ENCODE peak calls at places on chromosomes 16 and 17, in ten cellular contexts. N is heart left ventricle, U is A549, Z is fibroblast of mammary gland, C is AG09309, W is BJ, M is fibroblast of lung, R is foreskin fibroblast, D is cardiac muscle cell, P is choroid plexus epithelial cell. I is an unnamed sample.

GRCh38 chr17:7486181-7486580 is 2.0 kb downstream of the POLR2A start:
- DNase-seq in N (no peak), U (no peak), Z (peak; percentile 81), C (no peak), W (peak; percentile 42), M (peak; percentile 47), R (peak; percentile 62), D (no peak), P (peak; percentile 47), I (no peak)

GRCh38 chr17:43766413-43767052 is 7.9 kb upstream of the SOST start:
- DNase-seq in N (peak; percentile 66), U (peak; percentile 76), Z (peak; percentile 60), C (no peak), W (no peak), M (peak; percentile 28), R (peak; percentile 35), D (peak; percentile 72), P (peak; percentile 71), I (no peak)

GRCh38 chr17:69961488-69962145 is 113.4 kb upstream of the KCNJ16 start:
- DNase-seq in N (peak; percentile 55), U (no peak), Z (no peak), C (no peak), W (no peak), M (no peak), R (no peak), D (no peak), P (peak; percentile 45), I (no peak)

GRCh38 chr16:24309222-24309905 is 53.2 kb downstream of the CACNG3 start:
- DNase-seq in N (no peak), U (peak; percentile 63), Z (peak; percentile 25), C (no peak), W (no peak), M (peak; percentile 67), R (peak; percentile 0), D (no peak), P (peak; percentile 10), I (no peak)

GRCh38 chr17:63622571-63623390 is 564 bp downstream of the MAP3K3 start:
- DNase-seq in N (peak; percentile 83), U (peak; percentile 65), Z (peak; percentile 54), C (no peak), W (no peak), M (peak; percentile 63), R (peak; percentile 50), D (peak; percentile 83), P (peak; percentile 57), I (no peak)

GRCh38 chr16:28974007-28974436 is 556 bp upstream of the SPNS1 start:
- DNase-seq in N (peak; percentile 59), U (peak; percentile 73), Z (peak; percentile 76), C (peak; percentile 7), W (peak; percentile 7), M (peak; percentile 52), R (peak; percentile 53), D (peak; percentile 85), P (peak; percentile 73), I (no peak)

GRCh38 chr16:14370736-14371234 is 259.3 kb downstream of the PARN start:
- DNase-seq in N (no peak), U (no peak), Z (no peak), C (no peak), W (no peak), M (no peak), R (no peak), D (no peak), P (no peak), I (no peak)

GRCh38 chr17:53227514-53227913 is 595.2 kb upstream of the KIF2B start:
- DNase-seq in N (no peak), U (no peak), Z (no peak), C (no peak), W (no peak), M (no peak), R (no peak), D (no peak), P (no peak), I (no peak)

GRCh38 chr17:39152134-39152884 is 872 bp upstream of the PLXDC1 start:
- DNase-seq in N (peak; percentile 66), U (no peak), Z (no peak), C (no peak), W (no peak), M (no peak), R (no peak), D (peak; percentile 56), P (no peak), I (no peak)

GRCh38 chr17:42275527-42276358 is 448 bp downstream of the STAT5B start:
- DNase-seq in N (peak; percentile 42), U (no peak), Z (no peak), C (no peak), W (no peak), M (peak; percentile 56), R (no peak), D (peak; percentile 78), P (peak; percentile 52), I (no peak)

GRCh38 chr17:16937431-16937830 is 34.5 kb downstream of the TNFRSF13B start:
- DNase-seq in N (no peak), U (no peak), Z (no peak), C (no peak), W (no peak), M (no peak), R (no peak), D (no peak), P (no peak), I (no peak)

GRCh38 chr16:1938910-1939309 is 4.1 kb downstream of the MSRB1 start:
- DNase-seq in N (no peak), U (no peak), Z (no peak), C (no peak), W (no peak), M (no peak), R (no peak), D (no peak), P (no peak), I (no peak)

GRCh38 chr17:59815965-59816364 is 76.8 kb downstream of the TUBD1 start:
- DNase-seq in N (no peak), U (no peak), Z (peak; percentile 66), C (no peak), W (no peak), M (peak; percentile 38), R (no peak), D (no peak), P (peak; percentile 71), I (no peak)

GRCh38 chr17:45668316-45668715 is 115.8 kb upstream of the CRHR1 start:
- DNase-seq in N (no peak), U (no peak), Z (no peak), C (no peak), W (no peak), M (no peak), R (no peak), D (no peak), P (no peak), I (no peak)

GRCh38 chr16:54150861-54151260 is 135.7 kb downstream of the IRX3 start:
- DNase-seq in N (no peak), U (no peak), Z (no peak), C (no peak), W (no peak), M (no peak), R (no peak), D (no peak), P (no peak), I (no peak)

GRCh38 chr16:71676236-71676635 is 48.3 kb downstream of the PHLPP2 start:
- DNase-seq in N (no peak), U (no peak), Z (no peak), C (no peak), W (no peak), M (no peak), R (no peak), D (no peak), P (no peak), I (no peak)

GRCh38 chr16:80711406-80711805 is 93.0 kb downstream of the CDYL2 start:
- DNase-seq in N (no peak), U (no peak), Z (no peak), C (no peak), W (no peak), M (no peak), R (no peak), D (no peak), P (no peak), I (no peak)

GRCh38 chr17:2809337-2809736 is 13.1 kb downstream of the RAP1GAP2 start:
- DNase-seq in N (peak; percentile 9), U (no peak), Z (no peak), C (no peak), W (no peak), M (no peak), R (no peak), D (no peak), P (no peak), I (no peak)

GRCh38 chr16:67613808-67614207 is 31.1 kb upstream of the CARMIL2 start:
- DNase-seq in N (no peak), U (peak; percentile 46), Z (peak; percentile 16), C (no peak), W (no peak), M (no peak), R (no peak), D (no peak), P (no peak), I (no peak)
- TF ChIP-seq CTCF in N (no peak), U (no peak), Z (no peak), C (peak; percentile 3), W (no peak), M (no peak), R (no peak), D (no peak), P (peak; percentile 29), I (no peak)

GRCh38 chr17:48627625-48628510 is 1.7 kb upstream of the HOXB9 start:
- DNase-seq in N (no peak), U (no peak), Z (no peak), C (no peak), W (no peak), M (no peak), R (no peak), D (no peak), P (no peak), I (no peak)
- H3K4me3 ChIP-seq in N (peak overlapping the region; percentile 5), U (no peak overlapping the region), Z (no peak overlapping the region), C (no peak overlapping the region), W (no peak overlapping the region), M (no peak overlapping the region), R (no peak overlapping the region), D (no peak overlapping the region), P (no peak overlapping the region), I (no peak overlapping the region)

GRCh38 chr17:72985882-72986720 is 106.4 kb downstream of the SLC39A11 start:
- DNase-seq in N (peak; percentile 61), U (peak; percentile 79), Z (peak; percentile 81), C (peak; percentile 28), W (no peak), M (peak; percentile 55), R (peak; percentile 57), D (peak; percentile 79), P (peak; percentile 91), I (no peak)
- TF ChIP-seq CTCF in N (peak; percentile 68), U (peak; percentile 86), Z (peak; percentile 98), C (peak; percentile 93), W (peak; percentile 86), M (peak; percentile 91), R (peak; percentile 95), D (peak; percentile 96), P (peak; percentile 95), I (peak; percentile 91)

DNA sequence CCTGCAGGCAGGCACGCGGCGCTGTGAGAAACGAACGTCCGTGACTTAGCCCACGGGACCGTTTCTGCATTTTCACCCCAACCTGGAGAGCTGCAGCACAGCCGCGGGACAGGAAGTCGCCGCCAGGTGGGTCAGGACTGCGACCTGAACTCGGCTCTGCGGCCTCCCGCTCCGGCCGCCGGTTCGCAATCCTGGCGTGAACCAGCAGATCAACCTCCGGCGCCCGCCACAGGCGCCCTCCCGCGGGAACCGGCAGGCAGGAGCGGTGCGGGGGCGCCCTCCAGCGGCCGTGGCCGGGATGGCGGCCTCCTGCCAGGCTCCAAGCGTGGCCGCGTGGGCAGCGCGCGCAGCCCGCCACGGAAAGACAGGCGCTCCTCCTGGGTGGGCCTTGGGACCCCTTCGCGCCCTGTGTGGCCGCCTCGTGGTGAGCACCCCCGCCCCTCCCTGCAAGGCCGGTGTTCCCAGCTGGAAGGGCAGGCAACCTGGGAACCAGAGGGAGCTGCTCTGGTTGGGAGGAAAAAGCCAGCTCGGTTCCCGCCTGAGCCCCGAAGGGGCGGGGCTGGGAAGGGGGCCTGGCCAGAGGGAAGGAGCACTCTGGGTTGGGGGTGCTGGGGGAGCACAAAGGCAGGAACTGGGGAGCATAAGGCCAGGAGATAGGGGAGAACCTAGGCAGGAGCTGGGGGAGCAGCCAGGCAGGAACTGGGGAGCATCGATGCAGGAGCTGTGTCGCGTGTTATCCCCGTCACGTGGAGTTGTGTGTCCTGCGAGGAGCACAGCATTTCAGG is 28.2 kb downstream of the ACTG1 start:
- DNase-seq in N (peak; percentile 93), U (peak; percentile 88), Z (peak; percentile 70), C (no peak), W (no peak), M (peak; percentile 69), R (peak; percentile 71), D (peak; percentile 90), P (peak; percentile 82), I (no peak)
- H3K4me3 ChIP-seq in N (peak overlapping the region; percentile 22), U (peak overlapping the region; percentile 37), Z (peak overlapping the region; percentile 29), C (peak overlapping the region; percentile 45), W (peak overlapping the region; percentile 40), M (no peak overlapping the region), R (peak overlapping the region; percentile 33), D (peak overlapping the region; percentile 8), P (peak overlapping the region; percentile 49), I (peak overlapping the region; percentile 57)

I was measured in AG04449.